ENCODE peak calls at places on chromosomes 1 and 21, in five cellular contexts. B, Q, R, F and W are unnamed samples. For H3K4me1, the result is how much of the 10 kb centered on the place peaks cover.

GRCh38 chr1:224065455-224065854 is 48.5 kb upstream of the FBXO28 start:
- DNase-seq in F (peak), B (no peak), R (no peak), Q (no peak), W (no peak)

GRCh38 chr1:70509996-70510876 is 99.2 kb downstream of the CTH start:
- DNase-seq in Q (no peak), F (no peak), B (no peak), R (peak), W (no peak)

GRCh38 chr1:231550448-231550781 is 21.9 kb downstream of the TSNAX start:
- DNase-seq in Q (no peak), F (no peak), B (no peak), R (peak), W (no peak)

GRCh38 chr1:205991237-205991636 is 12.0 kb downstream of the RAB7B start:
- DNase-seq in R (no peak), F (no peak), B (no peak), Q (no peak), W (no peak)

GRCh38 chr1:211928993-211929637 is 98.6 kb upstream of the LPGAT1 start:
- DNase-seq in F (no peak), B (no peak), Q (no peak), R (peak), W (no peak)

GRCh38 chr21:35520302-35520701 is 471.2 kb upstream of the RUNX1 start:
- DNase-seq in B (no peak), R (no peak), F (no peak), Q (no peak), W (no peak)

GRCh38 chr21:45857761-45858160 is 123.8 kb upstream of the COL6A1 start:
- DNase-seq in B (no peak), R (no peak), Q (no peak), F (no peak), W (peak)

GRCh38 chr1:205812271-205812877 is 624 bp downstream of the SLC41A1 start:
- DNase-seq in R (no peak), B (no peak), F (peak), Q (peak), W (no peak)

GRCh38 chr1:24261977-24262376 is 57.2 kb upstream of the GRHL3 start:
- DNase-seq in B (no peak), F (no peak), Q (no peak), R (no peak), W (no peak)

GRCh38 chr1:222970040-222970439 is 155.2 kb downstream of the DISP1 start:
- DNase-seq in R (no peak), Q (no peak), F (no peak), B (no peak), W (no peak)

GRCh38 chr1:172661107-172661506 is 2.2 kb downstream of the FASLG start:
- DNase-seq in R (no peak), F (no peak), Q (no peak), B (no peak), W (no peak)

GRCh38 chr1:163537809-163538208 is 216.1 kb downstream of the NUF2 start:
- DNase-seq in B (no peak), Q (no peak), R (no peak), F (no peak), W (no peak)

GRCh38 chr1:70483342-70483741 is 72.3 kb downstream of the CTH start:
- DNase-seq in R (no peak), B (no peak), Q (no peak), F (no peak), W (no peak)

GRCh38 chr21:35578350-35578782 is 482.0 kb downstream of the SETD4 start:
- DNase-seq in Q (no peak), B (no peak), R (no peak), F (no peak), W (no peak)

GRCh38 chr1:61741682-61742619 is at the start of gene PATJ:
- DNase-seq in Q (peak), R (peak), B (peak), F (peak), W (peak)

GRCh38 chr1:13700521-13701273 is 709 bp downstream of the PRDM2 start:
- DNase-seq in Q (peak), R (peak), F (peak), B (no peak), W (no peak)

GRCh38 chr1:244340396-244340795 is 111.3 kb downstream of the ADSS2 start:
- DNase-seq in Q (peak), F (no peak), R (no peak), B (no peak), W (no peak)

GRCh38 chr1:44645466-44646244 is 28.6 kb downstream of the TMEM53 start:
- DNase-seq in F (no peak), B (no peak), R (no peak), Q (peak), W (peak)

GRCh38 chr21:44312716-44313115 is 12.9 kb downstream of the PFKL start:
- DNase-seq in B (no peak), F (no peak), Q (no peak), R (no peak), W (no peak)

GRCh38 chr1:150971583-150972416 is 2.8 kb downstream of the CERS2 start:
- DNase-seq in F (peak), R (no peak), B (no peak), Q (no peak), W (no peak)

GRCh38 chr1:9180077-9180819 is 51.3 kb upstream of the GPR157 start:
- DNase-seq in B (no peak), R (peak), Q (no peak), F (no peak), W (no peak)

GRCh38 chr1:55018395-55018794 is 19.7 kb downstream of the BSND start:
- DNase-seq in B (no peak), F (no peak), Q (no peak), R (no peak), W (no peak)

GRCh38 chr1:84245566-84245965 is 55.9 kb upstream of the SAMD13 start:
- DNase-seq in B (no peak), F (no peak), R (no peak), Q (no peak), W (no peak)

GRCh38 chr21:41598561-41599511 is 90.9 kb upstream of the TMPRSS2 start:
- DNase-seq in Q (no peak), F (peak), R (no peak), B (no peak), W (peak)

GRCh38 chr1:24501371-24502167 is 1.1 kb upstream of the RCAN3 start:
- DNase-seq in B (no peak), Q (peak), F (no peak), R (peak), W (no peak)

GRCh38 chr21:35578831-35579470 is 481.4 kb downstream of the SETD4 start:
- DNase-seq in B (no peak), R (no peak), F (no peak), Q (no peak), W (no peak)

GRCh38 chr1:147167361-147167760 is 4.9 kb downstream of the PRKAB2 start:
- DNase-seq in B (no peak), Q (no peak), R (peak), F (no peak), W (no peak)

GRCh38 chr1:1173793-1174415 is at the start of gene TTLL10:
- DNase-seq in F (peak), B (no peak), Q (no peak), R (no peak), W (no peak)

GRCh38 chr1:157092831-157093230 is 6.8 kb downstream of the ETV3L start:
- DNase-seq in F (peak), Q (peak), B (no peak), R (no peak), W (no peak)

GRCh38 chr1:57546931-57547330 is 123.1 kb upstream of the DAB1 start:
- DNase-seq in B (no peak), R (no peak), Q (no peak), F (no peak), W (no peak)

GRCh38 chr1:67004176-67004575 is 49.8 kb downstream of the SLC35D1 start:
- DNase-seq in B (no peak), Q (no peak), F (no peak), R (no peak), W (no peak)
- H3K4me1 ChIP-seq in B (under half), Q (under half), F (half or more), R (under half), W (under half)

GRCh38 chr1:154974808-154975408 is 427 bp downstream of the CKS1B start:
- DNase-seq in R (peak), Q (peak), B (peak), F (peak), W (peak)
- TF ChIP-seq POLR2A in R (peak), Q (peak), B (peak), F (peak), W (no peak)

GRCh38 chr1:30845891-30846290 is 62.7 kb downstream of the SDC3 start:
- DNase-seq in F (no peak), R (no peak), Q (no peak), B (no peak), W (no peak)

GRCh38 chr1:30848130-30848529 is 60.4 kb downstream of the SDC3 start:
- DNase-seq in B (no peak), Q (no peak), R (no peak), F (no peak), W (no peak)

GRCh38 chr1:30845237-30845636 is 63.3 kb downstream of the SDC3 start:
- DNase-seq in Q (no peak), F (no peak), B (no peak), R (no peak), W (no peak)

GRCh38 chr1:30846587-30846986 is 62.0 kb downstream of the SDC3 start:
- DNase-seq in F (no peak), R (no peak), B (no peak), Q (no peak), W (no peak)

GRCh38 chr1:30847358-30847972 is 61.1 kb downstream of the SDC3 start:
- DNase-seq in B (peak), F (peak), R (no peak), Q (peak), W (peak)
- H3K4me3 ChIP-seq in B (no peak), F (no peak), R (no peak), Q (no peak), W (no peak)

GRCh38 chr1:160577661-160578060 is 1.6 kb downstream of the CD84 start:
- DNase-seq in Q (no peak), R (no peak), B (no peak), F (no peak), W (no peak)
- H3K4me1 ChIP-seq in Q (under half), R (under half), B (under half), F (under half), W (under half)